ENCODE peak calls at places on chromosomes 5 and 9, in ten cellular contexts. One of them, this sample, is unnamed.

GRCh38 chr5:143491644-143492043 is 88.2 kb upstream of the NR3C1 start:
- DNase-seq in Kasumi-1: no peak
- DNase-seq in adrenal gland: no peak
- DNase-seq in cardiac fibroblast: no peak
- DNase-seq in M059J: no peak
- DNase-seq in activated effector memory CD4-positive, alpha-beta T cell treated with Interleukin-2 at 50 U/mL for 16 hours: no peak
- DNase-seq in NCI-H1105 treated with DMSO at 0.1 percent for 48 hours: no peak
- DNase-seq in stimulated activated CD8-positive, alpha-beta memory T cell treated with anti-CD3 and anti-CD28 coated beads, Interleukin-15, amount 100 ng/mL, for 1 hour: no peak
- DNase-seq in NCI-H748 treated with DMSO at 0.1 percent for 48 hours: no peak
- DNase-seq in H4: no peak
- DNase-seq in this sample: no peak

GRCh38 chr5:147935032-147935431 is 28.7 kb upstream of the C5orf46 start:
- DNase-seq in Kasumi-1: peak; percentile 78
- DNase-seq in adrenal gland: no peak
- DNase-seq in cardiac fibroblast: peak; percentile 55
- DNase-seq in M059J: peak; percentile 72
- DNase-seq in activated effector memory CD4-positive, alpha-beta T cell treated with Interleukin-2 at 50 U/mL for 16 hours: no peak
- DNase-seq in NCI-H1105 treated with DMSO at 0.1 percent for 48 hours: peak; percentile 46
- DNase-seq in stimulated activated CD8-positive, alpha-beta memory T cell treated with anti-CD3 and anti-CD28 coated beads, Interleukin-15, amount 100 ng/mL, for 1 hour: no peak
- DNase-seq in NCI-H748 treated with DMSO at 0.1 percent for 48 hours: peak; percentile 38
- DNase-seq in H4: peak; percentile 52
- DNase-seq in this sample: no peak

GRCh38 chr5:141729387-141730006 is 47.5 kb upstream of the ARAP3 start:
- DNase-seq in Kasumi-1: no peak
- DNase-seq in adrenal gland: no peak
- DNase-seq in cardiac fibroblast: no peak
- DNase-seq in M059J: no peak
- DNase-seq in activated effector memory CD4-positive, alpha-beta T cell treated with Interleukin-2 at 50 U/mL for 16 hours: no peak
- DNase-seq in NCI-H1105 treated with DMSO at 0.1 percent for 48 hours: no peak
- DNase-seq in stimulated activated CD8-positive, alpha-beta memory T cell treated with anti-CD3 and anti-CD28 coated beads, Interleukin-15, amount 100 ng/mL, for 1 hour: no peak
- DNase-seq in NCI-H748 treated with DMSO at 0.1 percent for 48 hours: no peak
- DNase-seq in H4: no peak
- DNase-seq in this sample: no peak

GRCh38 chr5:142611154-142611553 is 74.7 kb downstream of the FGF1 start:
- DNase-seq in Kasumi-1: peak; percentile 67
- DNase-seq in adrenal gland: peak; percentile 78
- DNase-seq in cardiac fibroblast: peak; percentile 77
- DNase-seq in M059J: peak; percentile 66
- DNase-seq in activated effector memory CD4-positive, alpha-beta T cell treated with Interleukin-2 at 50 U/mL for 16 hours: peak; percentile 45
- DNase-seq in NCI-H1105 treated with DMSO at 0.1 percent for 48 hours: peak; percentile 27
- DNase-seq in stimulated activated CD8-positive, alpha-beta memory T cell treated with anti-CD3 and anti-CD28 coated beads, Interleukin-15, amount 100 ng/mL, for 1 hour: peak; percentile 56
- DNase-seq in NCI-H748 treated with DMSO at 0.1 percent for 48 hours: peak; percentile 55
- DNase-seq in H4: peak; percentile 53
- DNase-seq in this sample: no peak

GRCh38 chr9:135526089-135526729 is 5.0 kb downstream of the LCN1 start:
- DNase-seq in Kasumi-1: no peak
- DNase-seq in adrenal gland: no peak
- DNase-seq in cardiac fibroblast: no peak
- DNase-seq in M059J: no peak
- DNase-seq in activated effector memory CD4-positive, alpha-beta T cell treated with Interleukin-2 at 50 U/mL for 16 hours: no peak
- DNase-seq in NCI-H1105 treated with DMSO at 0.1 percent for 48 hours: no peak
- DNase-seq in stimulated activated CD8-positive, alpha-beta memory T cell treated with anti-CD3 and anti-CD28 coated beads, Interleukin-15, amount 100 ng/mL, for 1 hour: no peak
- DNase-seq in NCI-H748 treated with DMSO at 0.1 percent for 48 hours: no peak
- DNase-seq in H4: no peak
- DNase-seq in this sample: no peak

GRCh38 chr9:114347675-114348074 is 18.0 kb downstream of the ORM2 start:
- DNase-seq in Kasumi-1: no peak
- DNase-seq in adrenal gland: no peak
- DNase-seq in cardiac fibroblast: no peak
- DNase-seq in M059J: no peak
- DNase-seq in activated effector memory CD4-positive, alpha-beta T cell treated with Interleukin-2 at 50 U/mL for 16 hours: no peak
- DNase-seq in NCI-H1105 treated with DMSO at 0.1 percent for 48 hours: no peak
- DNase-seq in stimulated activated CD8-positive, alpha-beta memory T cell treated with anti-CD3 and anti-CD28 coated beads, Interleukin-15, amount 100 ng/mL, for 1 hour: no peak
- DNase-seq in NCI-H748 treated with DMSO at 0.1 percent for 48 hours: no peak
- DNase-seq in H4: no peak
- DNase-seq in this sample: no peak

GRCh38 chr5:6475626-6476312 is 27.1 kb downstream of the UBE2QL1 start:
- DNase-seq in Kasumi-1: no peak
- DNase-seq in adrenal gland: no peak
- DNase-seq in cardiac fibroblast: no peak
- DNase-seq in M059J: no peak
- DNase-seq in activated effector memory CD4-positive, alpha-beta T cell treated with Interleukin-2 at 50 U/mL for 16 hours: no peak
- DNase-seq in NCI-H1105 treated with DMSO at 0.1 percent for 48 hours: peak; percentile 7
- DNase-seq in stimulated activated CD8-positive, alpha-beta memory T cell treated with anti-CD3 and anti-CD28 coated beads, Interleukin-15, amount 100 ng/mL, for 1 hour: no peak
- DNase-seq in NCI-H748 treated with DMSO at 0.1 percent for 48 hours: no peak
- DNase-seq in H4: no peak
- DNase-seq in this sample: no peak

GRCh38 chr9:121633736-121634135 is 17.7 kb upstream of the DAB2IP start:
- DNase-seq in Kasumi-1: no peak
- DNase-seq in adrenal gland: no peak
- DNase-seq in cardiac fibroblast: no peak
- DNase-seq in M059J: no peak
- DNase-seq in activated effector memory CD4-positive, alpha-beta T cell treated with Interleukin-2 at 50 U/mL for 16 hours: no peak
- DNase-seq in NCI-H1105 treated with DMSO at 0.1 percent for 48 hours: no peak
- DNase-seq in stimulated activated CD8-positive, alpha-beta memory T cell treated with anti-CD3 and anti-CD28 coated beads, Interleukin-15, amount 100 ng/mL, for 1 hour: no peak
- DNase-seq in NCI-H748 treated with DMSO at 0.1 percent for 48 hours: no peak
- DNase-seq in H4: no peak
- DNase-seq in this sample: no peak

GRCh38 chr9:83387401-83388185 is 150.6 kb downstream of the FRMD3 start:
- DNase-seq in Kasumi-1: no peak
- DNase-seq in adrenal gland: no peak
- DNase-seq in cardiac fibroblast: no peak
- DNase-seq in M059J: no peak
- DNase-seq in activated effector memory CD4-positive, alpha-beta T cell treated with Interleukin-2 at 50 U/mL for 16 hours: no peak
- DNase-seq in NCI-H1105 treated with DMSO at 0.1 percent for 48 hours: no peak
- DNase-seq in stimulated activated CD8-positive, alpha-beta memory T cell treated with anti-CD3 and anti-CD28 coated beads, Interleukin-15, amount 100 ng/mL, for 1 hour: no peak
- DNase-seq in NCI-H748 treated with DMSO at 0.1 percent for 48 hours: no peak
- DNase-seq in H4: no peak
- DNase-seq in this sample: no peak

This sample was measured in CMK.